ENCODE peak calls at places on chromosomes 12 and 14, in ten cellular contexts. One of them, this sample, is unnamed. For H3K36me3, the result is how much of the 10 kb centered on the place peaks cover.

GRCh38 chr12:56157201-56158028 is 744 bp upstream of the MYL6 start:
- DNase-seq in hepatocyte: peak
- DNase-seq in tibial artery: peak
- DNase-seq in left lung: peak
- DNase-seq in HepG2: peak
- DNase-seq in Panc1: peak
- DNase-seq in cardiac muscle cell: peak
- DNase-seq in fibroblast of lung: peak
- DNase-seq in mucosa of descending colon: peak
- DNase-seq in lower lobe of right lung: peak
- DNase-seq in this sample: peak

GRCh38 chr12:58387199-58387598 is 445.8 kb downstream of the ATP23 start:
- DNase-seq in hepatocyte: no peak
- DNase-seq in tibial artery: no peak
- DNase-seq in left lung: no peak
- DNase-seq in HepG2: no peak
- DNase-seq in Panc1: no peak
- DNase-seq in cardiac muscle cell: no peak
- DNase-seq in fibroblast of lung: peak
- DNase-seq in mucosa of descending colon: no peak
- DNase-seq in lower lobe of right lung: no peak
- DNase-seq in this sample: peak

GRCh38 chr12:69837191-69838085 is 12.4 kb downstream of the MYRFL start:
- DNase-seq in hepatocyte: peak
- DNase-seq in tibial artery: no peak
- DNase-seq in left lung: peak
- DNase-seq in HepG2: peak
- DNase-seq in Panc1: no peak
- DNase-seq in cardiac muscle cell: no peak
- DNase-seq in fibroblast of lung: no peak
- DNase-seq in mucosa of descending colon: no peak
- DNase-seq in lower lobe of right lung: no peak
- DNase-seq in this sample: no peak

GRCh38 chr12:121590476-121591143 is 9.8 kb upstream of the KDM2B start:
- DNase-seq in hepatocyte: no peak
- DNase-seq in tibial artery: no peak
- DNase-seq in left lung: no peak
- DNase-seq in HepG2: peak
- DNase-seq in Panc1: no peak
- DNase-seq in cardiac muscle cell: peak
- DNase-seq in fibroblast of lung: peak
- DNase-seq in mucosa of descending colon: no peak
- DNase-seq in lower lobe of right lung: no peak
- DNase-seq in this sample: no peak

GRCh38 chr12:51393676-51394545 is 2.7 kb upstream of the GALNT6 start:
- DNase-seq in hepatocyte: no peak
- DNase-seq in tibial artery: no peak
- DNase-seq in left lung: no peak
- DNase-seq in HepG2: no peak
- DNase-seq in Panc1: peak
- DNase-seq in cardiac muscle cell: no peak
- DNase-seq in fibroblast of lung: peak
- DNase-seq in mucosa of descending colon: no peak
- DNase-seq in lower lobe of right lung: no peak
- DNase-seq in this sample: peak

GRCh38 chr12:96445743-96446655 is 43.4 kb upstream of the CFAP54 start:
- DNase-seq in hepatocyte: no peak
- DNase-seq in tibial artery: no peak
- DNase-seq in left lung: no peak
- DNase-seq in HepG2: no peak
- DNase-seq in Panc1: no peak
- DNase-seq in cardiac muscle cell: no peak
- DNase-seq in fibroblast of lung: peak
- DNase-seq in mucosa of descending colon: no peak
- DNase-seq in lower lobe of right lung: no peak
- DNase-seq in this sample: peak

GRCh38 chr12:95198914-95199313 is 18.4 kb downstream of the FGD6 start:
- DNase-seq in hepatocyte: no peak
- DNase-seq in tibial artery: no peak
- DNase-seq in left lung: no peak
- DNase-seq in HepG2: no peak
- DNase-seq in Panc1: no peak
- DNase-seq in cardiac muscle cell: no peak
- DNase-seq in fibroblast of lung: no peak
- DNase-seq in mucosa of descending colon: no peak
- DNase-seq in lower lobe of right lung: no peak
- DNase-seq in this sample: no peak

GRCh38 chr14:95471526-95472304 is 44.7 kb downstream of the SYNE3 start:
- DNase-seq in hepatocyte: no peak
- DNase-seq in tibial artery: no peak
- DNase-seq in left lung: no peak
- DNase-seq in HepG2: no peak
- DNase-seq in Panc1: no peak
- DNase-seq in cardiac muscle cell: no peak
- DNase-seq in fibroblast of lung: peak
- DNase-seq in mucosa of descending colon: no peak
- DNase-seq in lower lobe of right lung: no peak
- DNase-seq in this sample: no peak

GRCh38 chr12:40015360-40015759 is 90.5 kb downstream of the SLC2A13 start:
- DNase-seq in hepatocyte: no peak
- DNase-seq in tibial artery: no peak
- DNase-seq in left lung: no peak
- DNase-seq in HepG2: no peak
- DNase-seq in Panc1: no peak
- DNase-seq in cardiac muscle cell: no peak
- DNase-seq in fibroblast of lung: no peak
- DNase-seq in mucosa of descending colon: no peak
- DNase-seq in lower lobe of right lung: no peak
- DNase-seq in this sample: no peak

GRCh38 chr12:46378530-46378929 is 6.0 kb upstream of the SLC38A2 start:
- DNase-seq in hepatocyte: no peak
- DNase-seq in tibial artery: no peak
- DNase-seq in left lung: no peak
- DNase-seq in HepG2: no peak
- DNase-seq in Panc1: no peak
- DNase-seq in cardiac muscle cell: no peak
- DNase-seq in fibroblast of lung: no peak
- DNase-seq in mucosa of descending colon: no peak
- DNase-seq in lower lobe of right lung: no peak
- DNase-seq in this sample: no peak

GRCh38 chr12:15682826-15683225 is 106.4 kb downstream of the EPS8 start:
- DNase-seq in hepatocyte: no peak
- DNase-seq in tibial artery: no peak
- DNase-seq in left lung: no peak
- DNase-seq in HepG2: no peak
- DNase-seq in Panc1: no peak
- DNase-seq in cardiac muscle cell: no peak
- DNase-seq in fibroblast of lung: peak
- DNase-seq in mucosa of descending colon: no peak
- DNase-seq in lower lobe of right lung: no peak
- DNase-seq in this sample: no peak

GRCh38 chr14:99254391-99255009 is 17.5 kb downstream of the BCL11B start:
- DNase-seq in hepatocyte: no peak
- DNase-seq in tibial artery: no peak
- DNase-seq in left lung: no peak
- DNase-seq in HepG2: no peak
- DNase-seq in Panc1: no peak
- DNase-seq in cardiac muscle cell: no peak
- DNase-seq in fibroblast of lung: no peak
- DNase-seq in mucosa of descending colon: no peak
- DNase-seq in lower lobe of right lung: no peak
- DNase-seq in this sample: no peak

GRCh38 chr14:92280554-92281262 is 42.3 kb upstream of the SLC24A4 start:
- DNase-seq in hepatocyte: no peak
- DNase-seq in tibial artery: no peak
- DNase-seq in left lung: no peak
- DNase-seq in HepG2: no peak
- DNase-seq in Panc1: no peak
- DNase-seq in cardiac muscle cell: no peak
- DNase-seq in fibroblast of lung: no peak
- DNase-seq in mucosa of descending colon: no peak
- DNase-seq in lower lobe of right lung: no peak
- DNase-seq in this sample: no peak

DNA sequence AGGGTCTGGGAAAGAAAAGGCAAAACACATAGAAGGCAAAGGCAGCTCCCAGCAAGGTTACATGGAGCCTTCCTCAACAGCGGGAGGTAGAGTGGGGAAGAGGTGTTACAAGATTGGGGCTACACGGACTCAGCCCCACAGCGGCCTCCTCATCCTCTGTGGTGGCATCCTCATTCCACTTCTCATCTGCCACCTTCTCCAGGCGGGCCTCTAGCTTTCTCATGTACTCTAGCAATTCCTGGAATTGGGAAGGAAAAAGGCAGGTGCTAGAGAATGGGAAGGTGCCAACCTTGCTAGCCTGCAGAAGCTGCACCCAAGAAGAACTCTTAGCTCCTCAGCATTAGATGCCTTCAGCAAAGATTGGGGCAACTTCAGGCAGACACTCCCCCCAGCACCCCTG is 13.2 kb downstream of the CALCOCO1 start:
- DNase-seq in hepatocyte: no peak
- DNase-seq in tibial artery: no peak
- DNase-seq in left lung: no peak
- DNase-seq in HepG2: no peak
- DNase-seq in Panc1: no peak
- DNase-seq in cardiac muscle cell: no peak
- DNase-seq in fibroblast of lung: no peak
- DNase-seq in mucosa of descending colon: no peak
- DNase-seq in lower lobe of right lung: no peak
- DNase-seq in this sample: no peak
- TF ChIP-seq CTCF in hepatocyte: no peak
- TF ChIP-seq CTCF in tibial artery: no peak
- TF ChIP-seq CTCF in left lung: no peak
- TF ChIP-seq CTCF in HepG2: no peak
- TF ChIP-seq CTCF in Panc1: no peak
- TF ChIP-seq CTCF in cardiac muscle cell: no peak
- TF ChIP-seq CTCF in fibroblast of lung: no peak
- TF ChIP-seq CTCF in mucosa of descending colon: no peak
- TF ChIP-seq CTCF in lower lobe of right lung: no peak
- TF ChIP-seq CTCF in this sample: no peak

DNA sequence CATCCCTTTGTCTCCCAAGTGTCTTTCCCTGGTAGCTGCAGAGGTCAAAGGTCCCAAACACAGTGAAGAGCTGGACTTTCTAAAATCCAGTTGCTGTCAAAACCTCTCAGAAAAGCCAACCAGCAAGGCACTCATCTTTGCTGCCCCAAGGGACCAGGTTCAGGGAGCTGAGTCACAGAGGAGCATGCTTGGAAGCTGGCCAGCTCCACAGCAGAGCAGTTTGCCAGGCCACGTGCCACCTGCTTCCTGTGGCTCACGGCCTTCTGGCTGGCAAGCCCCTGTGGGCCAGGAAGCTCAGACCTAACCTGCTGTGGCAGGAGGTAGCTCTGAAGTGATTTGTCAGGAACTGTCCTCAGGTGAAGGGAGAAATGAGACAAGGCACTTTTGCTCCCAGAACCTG is 3.6 kb downstream of the ISCU start:
- DNase-seq in hepatocyte: no peak
- DNase-seq in tibial artery: peak
- DNase-seq in left lung: peak
- DNase-seq in HepG2: no peak
- DNase-seq in Panc1: peak
- DNase-seq in cardiac muscle cell: no peak
- DNase-seq in fibroblast of lung: peak
- DNase-seq in mucosa of descending colon: peak
- DNase-seq in lower lobe of right lung: peak
- DNase-seq in this sample: peak
- H3K36me3 ChIP-seq in hepatocyte: under half
- H3K36me3 ChIP-seq in tibial artery: under half
- H3K36me3 ChIP-seq in left lung: half or more
- H3K36me3 ChIP-seq in HepG2: half or more
- H3K36me3 ChIP-seq in Panc1: under half
- H3K36me3 ChIP-seq in cardiac muscle cell: half or more
- H3K36me3 ChIP-seq in fibroblast of lung: under half
- H3K36me3 ChIP-seq in mucosa of descending colon: under half
- H3K36me3 ChIP-seq in lower lobe of right lung: half or more
- H3K36me3 ChIP-seq in this sample: under half

DNA sequence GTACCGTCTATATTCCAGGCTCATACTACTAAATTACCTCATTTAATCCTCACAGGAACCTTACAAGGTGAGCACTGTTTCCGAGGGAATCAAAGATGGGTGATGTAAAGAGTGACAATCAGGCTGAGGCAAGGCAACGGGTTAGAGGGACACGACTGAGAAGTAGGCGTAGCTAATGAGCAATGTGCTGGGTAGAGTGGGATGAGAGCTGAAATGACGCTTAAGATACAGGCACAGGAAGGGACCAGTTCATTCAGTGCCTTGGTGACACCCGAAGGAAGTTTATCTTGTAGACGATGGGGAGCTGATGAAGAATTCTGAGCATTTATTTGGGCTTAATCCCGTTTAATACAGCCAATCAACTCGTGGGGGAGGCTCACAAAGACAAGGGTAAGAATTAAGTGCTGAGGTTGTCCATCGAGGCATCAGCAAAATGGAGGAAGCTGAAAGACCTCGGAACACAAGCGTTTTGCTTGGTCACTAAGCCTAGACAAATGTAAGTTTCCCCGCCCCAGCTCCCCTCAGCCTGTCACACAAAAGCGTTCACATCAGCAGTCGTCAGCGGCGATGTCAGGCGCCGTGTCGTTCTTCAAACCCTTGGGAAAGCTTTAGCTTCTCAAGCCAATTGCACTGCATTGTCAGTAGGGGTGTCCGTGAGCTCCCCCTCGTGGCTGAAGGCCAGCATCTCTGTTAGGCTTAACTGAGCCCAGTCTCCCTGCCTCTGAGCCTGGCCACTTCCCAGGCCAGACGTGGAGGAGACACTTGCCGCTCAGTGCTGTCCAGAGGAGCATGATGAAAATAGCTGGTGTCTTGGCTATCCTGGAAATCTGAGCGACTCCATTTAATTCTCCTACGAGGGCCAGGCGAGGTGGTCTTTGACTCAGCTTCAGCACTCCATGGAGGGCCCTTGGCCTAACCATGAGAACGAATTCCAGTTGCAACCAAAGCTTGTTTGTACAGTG is 288.5 kb upstream of the G2E3 start:
- DNase-seq in hepatocyte: peak
- DNase-seq in tibial artery: peak
- DNase-seq in left lung: peak
- DNase-seq in HepG2: peak
- DNase-seq in Panc1: peak
- DNase-seq in cardiac muscle cell: peak
- DNase-seq in fibroblast of lung: peak
- DNase-seq in mucosa of descending colon: peak
- DNase-seq in lower lobe of right lung: peak
- DNase-seq in this sample: peak
- TF ChIP-seq CTCF in hepatocyte: peak
- TF ChIP-seq CTCF in tibial artery: peak
- TF ChIP-seq CTCF in left lung: peak
- TF ChIP-seq CTCF in HepG2: peak
- TF ChIP-seq CTCF in Panc1: peak
- TF ChIP-seq CTCF in cardiac muscle cell: peak
- TF ChIP-seq CTCF in fibroblast of lung: peak
- TF ChIP-seq CTCF in mucosa of descending colon: peak
- TF ChIP-seq CTCF in lower lobe of right lung: peak
- TF ChIP-seq CTCF in this sample: peak

DNA sequence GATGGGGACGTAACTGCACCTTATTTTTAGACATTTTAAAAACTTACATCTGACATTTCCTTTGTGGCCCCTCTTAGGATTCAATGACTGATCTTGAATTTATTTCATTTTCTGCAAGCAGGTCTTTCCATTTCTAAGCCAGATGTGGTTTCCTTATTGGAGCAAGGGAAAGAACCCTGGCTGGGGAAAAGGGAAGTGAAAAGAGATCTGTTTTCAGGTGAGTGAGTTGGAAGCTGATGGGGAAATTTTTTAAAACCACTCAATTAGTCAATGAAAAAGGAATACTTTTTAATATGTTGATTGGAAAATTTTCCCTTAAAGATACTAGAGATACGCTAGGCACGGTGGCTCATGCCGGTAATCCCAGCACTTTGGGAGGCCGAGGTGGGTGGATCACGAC is 2.6 kb downstream of the ZNF140 start:
- DNase-seq in hepatocyte: no peak
- DNase-seq in tibial artery: no peak
- DNase-seq in left lung: no peak
- DNase-seq in HepG2: no peak
- DNase-seq in Panc1: no peak
- DNase-seq in cardiac muscle cell: no peak
- DNase-seq in fibroblast of lung: no peak
- DNase-seq in mucosa of descending colon: no peak
- DNase-seq in lower lobe of right lung: no peak
- DNase-seq in this sample: no peak
- H3K36me3 ChIP-seq in hepatocyte: under half
- H3K36me3 ChIP-seq in tibial artery: half or more
- H3K36me3 ChIP-seq in left lung: half or more
- H3K36me3 ChIP-seq in HepG2: under half
- H3K36me3 ChIP-seq in Panc1: under half
- H3K36me3 ChIP-seq in cardiac muscle cell: under half
- H3K36me3 ChIP-seq in fibroblast of lung: under half
- H3K36me3 ChIP-seq in mucosa of descending colon: under half
- H3K36me3 ChIP-seq in lower lobe of right lung: half or more
- H3K36me3 ChIP-seq in this sample: half or more